ENCODE peak calls at places on chromosomes 6 and 20, in five cellular contexts. P is Peyer's patch; H is CD8-positive, alpha-beta T cell; L is lung; I is lower lobe of right lung. X is an unnamed sample.

GRCh38 chr6:127464161-127464880 is 5.1 kb upstream of the KIAA0408 start:
- DNase-seq in P (no peak), H (no peak), L (no peak), I (no peak), X (no peak)

GRCh38 chr20:32494498-32495216 is 90.5 kb downstream of the NOL4L start:
- DNase-seq in P (no peak), H (no peak), L (no peak), I (no peak), X (no peak)

GRCh38 chr6:139308284-139308916 is 16.6 kb upstream of the TXLNB start:
- DNase-seq in P (no peak), H (no peak), L (no peak), I (no peak), X (no peak)

GRCh38 chr20:32439132-32439829 is 81.2 kb downstream of the ASXL1 start:
- DNase-seq in P (peak; percentile 24), H (no peak), L (no peak), I (no peak), X (no peak)

GRCh38 chr20:43800186-43800585 is 73.4 kb upstream of the GTSF1L start:
- DNase-seq in P (no peak), H (no peak), L (no peak), I (no peak), X (no peak)

GRCh38 chr6:43669922-43670622 is 17.5 kb downstream of the MRPS18A start:
- DNase-seq in P (no peak), H (no peak), L (no peak), I (no peak), X (peak; percentile 46)

GRCh38 chr6:169424149-169424804 is 170.6 kb upstream of the THBS2 start:
- DNase-seq in P (no peak), H (no peak), L (no peak), I (no peak), X (no peak)

GRCh38 chr6:110475255-110475654 is 1.2 kb downstream of the SLC22A16 start:
- DNase-seq in P (no peak), H (no peak), L (no peak), I (peak; percentile 74), X (no peak)

GRCh38 chr6:11854418-11855165 is 76.0 kb upstream of the ADTRP start:
- DNase-seq in P (no peak), H (no peak), L (no peak), I (no peak), X (no peak)

GRCh38 chr6:39214846-39215639 is 14.2 kb downstream of the KCNK5 start:
- DNase-seq in P (no peak), H (no peak), L (peak; percentile 80), I (peak; percentile 67), X (peak; percentile 81)

GRCh38 chr20:40768105-40768504 is 79.1 kb upstream of the MAFB start:
- DNase-seq in P (no peak), H (no peak), L (no peak), I (no peak), X (no peak)

GRCh38 chr20:49890651-49891361 is 24.5 kb downstream of the SPATA2 start:
- DNase-seq in P (peak; percentile 44), H (no peak), L (no peak), I (peak; percentile 64), X (no peak)

GRCh38 chr6:43123691-43124314 is 47.3 kb upstream of the SRF start:
- DNase-seq in P (no peak), H (no peak), L (no peak), I (no peak), X (no peak)

GRCh38 chr6:45946352-45946751 is 69.3 kb downstream of the CLIC5 start:
- DNase-seq in P (no peak), H (no peak), L (no peak), I (no peak), X (no peak)

GRCh38 chr6:41489284-41489851 is 56.8 kb upstream of the FOXP4 start:
- DNase-seq in P (no peak), H (no peak), L (no peak), I (no peak), X (no peak)

GRCh38 chr6:16136536-16137450 is 7.9 kb downstream of the MYLIP start:
- DNase-seq in P (no peak), H (no peak), L (no peak), I (no peak), X (no peak)

GRCh38 chr6:75094614-75095321 is 111.1 kb downstream of the COL12A1 start:
- DNase-seq in P (no peak), H (no peak), L (no peak), I (no peak), X (no peak)

GRCh38 chr6:15066433-15067337 is 179.2 kb upstream of the JARID2 start:
- DNase-seq in P (peak; percentile 56), H (no peak), L (peak; percentile 57), I (peak; percentile 63), X (peak; percentile 25)

GRCh38 chr20:24616258-24617079 is 147.0 kb downstream of the SYNDIG1 start:
- DNase-seq in P (no peak), H (no peak), L (no peak), I (no peak), X (no peak)

GRCh38 chr6:43242908-43243648 is at the start of gene TTBK1:
- DNase-seq in P (no peak), H (no peak), L (no peak), I (no peak), X (no peak)

GRCh38 chr6:52666523-52666922 is 4.4 kb upstream of the TMEM14A start:
- DNase-seq in P (no peak), H (no peak), L (no peak), I (no peak), X (no peak)

GRCh38 chr20:50285376-50286173 is 94.9 kb downstream of the CEBPB start:
- DNase-seq in P (peak; percentile 68), H (no peak), L (no peak), I (no peak), X (no peak)

GRCh38 chr6:36459483-36459882 is 16.7 kb downstream of the KCTD20 start:
- DNase-seq in P (no peak), H (no peak), L (no peak), I (no peak), X (no peak)

GRCh38 chr20:820328-820953 is 13.1 kb upstream of the FAM110A start:
- DNase-seq in P (no peak), H (no peak), L (no peak), I (no peak), X (no peak)

GRCh38 chr6:121849477-121849876 is 414.0 kb downstream of the GJA1 start:
- DNase-seq in P (peak; percentile 48), H (no peak), L (peak; percentile 52), I (no peak), X (peak; percentile 28)

GRCh38 chr6:37566209-37566859 is 66.6 kb upstream of the CCDC167 start:
- DNase-seq in P (peak; percentile 79), H (peak; percentile 68), L (peak; percentile 34), I (peak; percentile 58), X (peak; percentile 34)

GRCh38 chr20:64070244-64070993 is 7.4 kb downstream of the TCEA2 start:
- DNase-seq in P (peak; percentile 49), H (no peak), L (no peak), I (peak; percentile 50), X (no peak)
- H3K4me1 ChIP-seq in P (no peaks in the 10 kb centered on the region), H (peaks cover 25% of the 10 kb centered on the region), L (peaks cover 2% of the 10 kb centered on the region), I (peaks cover 12% of the 10 kb centered on the region), X (no peaks in the 10 kb centered on the region)

GRCh38 chr6:23213651-23214050 is 644.3 kb downstream of the HDGFL1 start:
- DNase-seq in P (no peak), H (no peak), L (no peak), I (no peak), X (no peak)

GRCh38 chr6:23222724-23223123 is 653.4 kb downstream of the HDGFL1 start:
- DNase-seq in P (no peak), H (no peak), L (no peak), I (no peak), X (no peak)

GRCh38 chr6:23224540-23224939 is 655.2 kb downstream of the HDGFL1 start:
- DNase-seq in P (no peak), H (no peak), L (no peak), I (no peak), X (no peak)

GRCh38 chr6:23213193-23213592 is 643.8 kb downstream of the HDGFL1 start:
- DNase-seq in P (no peak), H (no peak), L (no peak), I (no peak), X (no peak)

DNA sequence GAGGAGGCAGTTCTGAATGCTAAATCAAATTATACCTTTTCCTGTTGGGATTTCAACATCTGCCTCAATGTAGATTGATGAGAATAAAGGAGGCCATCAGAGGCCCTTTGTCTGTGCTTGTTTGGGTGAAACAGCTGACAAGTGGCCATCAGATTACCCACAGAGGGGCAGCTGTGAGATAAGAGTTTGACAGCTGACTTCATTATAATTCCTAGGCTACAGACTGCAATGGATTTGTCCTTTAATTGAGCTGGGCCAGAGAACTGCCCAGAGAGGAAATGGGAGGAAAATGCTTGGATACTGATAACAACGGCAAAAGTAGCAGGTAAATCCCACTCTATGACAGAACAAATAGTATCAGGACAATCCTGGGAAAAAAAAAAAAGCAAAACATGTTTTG is 649.4 kb downstream of the HDGFL1 start:
- DNase-seq in P (no peak), H (no peak), L (no peak), I (no peak), X (no peak)
- TF ChIP-seq CTCF in P (no peak), H (no peak), L (no peak), I (no peak), X (no peak)

GRCh38 chr6:25009351-25009750 is 73.6 kb upstream of the RIPOR2 start:
- DNase-seq in P (no peak), H (no peak), L (no peak), I (no peak), X (no peak)

GRCh38 chr6:25010166-25010565 is 74.4 kb upstream of the RIPOR2 start:
- DNase-seq in P (no peak), H (no peak), L (no peak), I (no peak), X (no peak)

GRCh38 chr6:25012657-25013056 is 76.9 kb upstream of the RIPOR2 start:
- DNase-seq in P (no peak), H (no peak), L (no peak), I (no peak), X (no peak)

GRCh38 chr6:25013249-25013648 is 77.5 kb upstream of the RIPOR2 start:
- DNase-seq in P (no peak), H (no peak), L (no peak), I (no peak), X (no peak)

GRCh38 chr6:25010917-25011625 is 75.3 kb upstream of the RIPOR2 start:
- DNase-seq in P (no peak), H (no peak), L (no peak), I (no peak), X (no peak)
- H3K27ac ChIP-seq in P (no peak overlapping the region), H (no peak overlapping the region), L (no peak overlapping the region), I (no peak overlapping the region), X (no peak overlapping the region)

DNA sequence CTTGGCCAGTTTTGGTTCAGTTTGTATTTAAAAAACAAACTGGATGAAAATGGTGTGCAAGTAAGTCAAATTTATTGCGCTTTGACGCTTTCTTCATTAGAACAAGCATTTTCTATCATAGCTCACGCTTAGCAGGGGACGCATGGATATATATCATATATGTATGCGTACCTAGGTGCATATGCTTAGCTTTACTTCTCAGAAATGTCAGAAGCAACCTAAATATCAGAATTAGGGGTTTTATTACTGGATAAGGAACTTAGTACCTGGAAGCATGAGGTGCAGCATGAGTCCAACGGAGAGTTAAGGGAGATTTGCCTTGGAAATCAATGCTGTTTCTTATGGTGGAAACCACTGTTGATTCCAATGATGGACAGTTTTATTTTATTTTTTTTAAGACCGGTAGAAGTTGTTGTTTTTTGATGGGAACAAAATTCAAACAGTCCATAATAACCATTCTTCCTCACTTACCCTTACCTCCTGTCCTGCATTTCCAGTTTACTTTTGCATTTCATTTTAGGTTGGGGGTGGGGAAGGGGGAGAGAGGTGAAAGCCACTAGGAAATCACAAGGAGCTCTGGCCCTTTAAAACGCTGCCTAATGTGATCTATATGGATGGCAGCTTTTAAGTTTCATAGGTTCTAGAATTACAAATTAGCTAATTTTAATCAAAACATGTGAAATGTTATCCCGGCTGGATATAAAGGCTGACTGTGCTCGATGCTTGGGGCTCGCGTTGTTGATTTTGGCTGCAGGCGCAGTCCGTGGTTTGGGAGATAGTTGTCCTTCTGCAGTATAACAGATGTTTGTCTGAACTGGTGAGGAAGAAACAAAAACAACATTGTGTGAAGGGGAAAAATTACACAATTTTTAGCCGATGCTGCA is 2.1 kb downstream of the SOBP start:
- DNase-seq in P (no peak), H (no peak), L (no peak), I (no peak), X (no peak)
- H3K4me1 ChIP-seq in P (no peaks in the 10 kb centered on the region), H (peaks cover 28% of the 10 kb centered on the region), L (peaks cover 4% of the 10 kb centered on the region), I (peaks cover 67% of the 10 kb centered on the region), X (peaks cover 11% of the 10 kb centered on the region)

X was measured in colonic mucosa.